ENCODE peak calls at places on chromosomes 16 and 17, in five cellular contexts. One of them, this sample, is unnamed.

GRCh38 chr17:67528751-67529436 is 151.8 kb downstream of the PITPNC1 start:
- DNase-seq in H9: peak
- DNase-seq in mesenchymal stem cell: peak
- DNase-seq in H1: no peak
- DNase-seq in IMR-90: peak
- DNase-seq in this sample: peak

GRCh38 chr17:61464121-61464905 is 12.1 kb downstream of the TBX4 start:
- DNase-seq in H9: peak
- DNase-seq in mesenchymal stem cell: no peak
- DNase-seq in H1: no peak
- DNase-seq in IMR-90: no peak
- DNase-seq in this sample: no peak

GRCh38 chr16:15509051-15509592 is 74.7 kb downstream of the BMERB1 start:
- DNase-seq in H9: no peak
- DNase-seq in mesenchymal stem cell: peak
- DNase-seq in H1: no peak
- DNase-seq in IMR-90: no peak
- DNase-seq in this sample: no peak

GRCh38 chr17:67474081-67474661 is 97.1 kb downstream of the PITPNC1 start:
- DNase-seq in H9: peak
- DNase-seq in mesenchymal stem cell: no peak
- DNase-seq in H1: no peak
- DNase-seq in IMR-90: peak
- DNase-seq in this sample: no peak

GRCh38 chr16:58128721-58129096 is 472 bp downstream of the CFAP20 start:
- DNase-seq in H9: peak
- DNase-seq in mesenchymal stem cell: peak
- DNase-seq in H1: no peak
- DNase-seq in IMR-90: no peak
- DNase-seq in this sample: no peak

GRCh38 chr17:82536220-82537201 is 17.0 kb downstream of the FOXK2 start:
- DNase-seq in H9: no peak
- DNase-seq in mesenchymal stem cell: peak
- DNase-seq in H1: no peak
- DNase-seq in IMR-90: peak
- DNase-seq in this sample: no peak

GRCh38 chr16:12516621-12517309 is 286.9 kb downstream of the CPPED1 start:
- DNase-seq in H9: no peak
- DNase-seq in mesenchymal stem cell: no peak
- DNase-seq in H1: no peak
- DNase-seq in IMR-90: no peak
- DNase-seq in this sample: no peak

GRCh38 chr17:9334536-9335446 is 240.8 kb downstream of the STX8 start:
- DNase-seq in H9: no peak
- DNase-seq in mesenchymal stem cell: no peak
- DNase-seq in H1: no peak
- DNase-seq in IMR-90: no peak
- DNase-seq in this sample: no peak

GRCh38 chr17:31096106-31096436 is 1.3 kb downstream of the NF1 start:
- DNase-seq in H9: no peak
- DNase-seq in mesenchymal stem cell: no peak
- DNase-seq in H1: no peak
- DNase-seq in IMR-90: no peak
- DNase-seq in this sample: peak

GRCh38 chr17:229130-229944 is 47.9 kb upstream of the DOC2B start:
- DNase-seq in H9: no peak
- DNase-seq in mesenchymal stem cell: no peak
- DNase-seq in H1: no peak
- DNase-seq in IMR-90: peak
- DNase-seq in this sample: no peak

GRCh38 chr17:68731465-68731864 is 130.3 kb upstream of the FAM20A start:
- DNase-seq in H9: no peak
- DNase-seq in mesenchymal stem cell: no peak
- DNase-seq in H1: no peak
- DNase-seq in IMR-90: no peak
- DNase-seq in this sample: no peak

GRCh38 chr17:68734202-68734825 is 133.1 kb upstream of the FAM20A start:
- DNase-seq in H9: no peak
- DNase-seq in mesenchymal stem cell: no peak
- DNase-seq in H1: no peak
- DNase-seq in IMR-90: no peak
- DNase-seq in this sample: no peak

GRCh38 chr17:68732301-68732749 is 131.2 kb upstream of the FAM20A start:
- DNase-seq in H9: peak
- DNase-seq in mesenchymal stem cell: no peak
- DNase-seq in H1: peak
- DNase-seq in IMR-90: no peak
- DNase-seq in this sample: no peak

GRCh38 chr17:68734911-68735310 is 133.7 kb upstream of the FAM20A start:
- DNase-seq in H9: no peak
- DNase-seq in mesenchymal stem cell: no peak
- DNase-seq in H1: no peak
- DNase-seq in IMR-90: no peak
- DNase-seq in this sample: no peak

DNA sequence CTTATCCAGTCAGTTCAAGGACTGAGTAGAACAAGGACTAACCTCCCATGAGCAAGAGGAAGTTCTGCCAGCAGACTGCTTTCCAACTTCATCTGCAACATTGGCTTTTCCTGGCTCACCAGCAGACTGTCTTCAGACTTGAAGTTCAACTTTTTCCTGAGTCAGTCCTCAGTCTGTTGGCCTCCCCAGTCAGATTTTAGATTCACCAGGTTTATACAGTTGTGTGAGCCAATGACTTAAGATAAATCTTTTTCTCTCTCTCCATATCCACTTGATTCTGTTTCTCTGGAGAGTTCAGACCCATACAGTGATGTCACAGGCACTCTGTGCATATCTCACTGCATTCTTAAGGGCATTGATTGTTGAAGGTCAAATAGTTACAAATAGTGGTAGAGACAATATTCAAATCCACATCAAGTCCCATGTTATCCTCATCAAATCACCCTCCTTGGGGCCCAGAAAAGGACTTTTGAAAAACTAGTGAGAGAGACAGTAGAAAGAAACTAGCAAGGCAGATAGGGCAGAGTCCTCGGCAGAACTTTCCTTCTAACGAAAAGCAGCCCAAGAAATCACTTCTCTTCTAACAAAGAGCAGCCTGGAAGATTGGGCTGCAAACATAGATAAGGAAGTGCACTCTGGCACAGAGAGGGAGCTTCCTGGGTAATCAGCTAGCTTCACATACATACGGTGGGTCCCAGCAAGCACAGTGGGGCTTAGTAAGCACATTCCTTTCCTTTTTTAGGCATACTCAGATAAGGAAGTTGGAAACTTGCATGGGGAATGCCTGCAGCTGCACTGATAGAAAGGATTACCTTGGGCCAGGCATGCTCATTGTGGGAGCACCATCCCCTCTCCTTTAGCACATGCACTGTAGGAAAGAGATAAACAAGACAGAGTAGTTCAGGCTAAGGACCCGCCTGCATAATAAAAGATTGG is 132.3 kb upstream of the FAM20A start:
- DNase-seq in H9: peak
- DNase-seq in mesenchymal stem cell: peak
- DNase-seq in H1: peak
- DNase-seq in IMR-90: peak
- DNase-seq in this sample: peak
- H3K14ac ChIP-seq in H9: peak
- H3K14ac ChIP-seq in mesenchymal stem cell: no peak
- H3K14ac ChIP-seq in H1: no peak
- H3K14ac ChIP-seq in IMR-90: peak
- H3K14ac ChIP-seq in this sample: no peak

DNA sequence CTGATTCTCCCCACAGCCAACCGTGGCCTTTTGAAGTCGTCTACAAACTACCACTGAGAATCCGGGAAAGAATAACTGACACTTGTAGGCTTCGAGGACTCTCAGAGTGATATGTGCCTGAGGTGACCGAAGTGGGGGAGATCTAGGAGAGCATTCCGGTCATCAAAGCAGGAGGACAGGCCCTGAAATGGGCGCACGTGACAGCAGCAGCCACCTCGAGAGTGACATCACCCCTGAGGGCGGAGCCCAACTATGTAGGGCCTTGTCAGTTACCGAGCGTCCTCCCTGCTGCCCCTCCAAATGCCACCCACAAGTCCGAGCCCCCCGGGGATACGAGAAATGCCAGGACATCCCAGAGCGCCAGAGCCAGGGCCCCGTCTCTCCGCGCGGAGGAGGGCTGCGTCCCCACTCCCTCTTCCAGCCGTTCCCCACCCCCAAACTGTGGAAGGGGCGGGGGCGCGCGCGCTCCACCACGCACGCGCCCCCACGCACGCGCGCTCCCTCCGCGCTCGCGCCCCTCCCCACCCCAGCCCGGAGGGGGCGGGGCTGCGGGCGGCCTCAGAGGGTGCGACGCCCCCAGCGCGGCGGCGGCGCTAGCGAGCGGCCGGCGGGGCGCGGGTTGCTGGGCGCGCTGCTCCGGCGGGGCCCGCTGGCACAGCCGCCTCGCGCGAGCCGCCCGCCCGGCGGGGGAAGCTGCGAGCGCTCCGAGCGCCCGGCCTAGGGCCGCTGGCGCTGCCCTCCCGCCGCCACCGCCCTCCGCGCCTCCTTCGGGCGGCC is at the start of gene TANC2:
- DNase-seq in H9: peak
- DNase-seq in mesenchymal stem cell: peak
- DNase-seq in H1: peak
- DNase-seq in IMR-90: peak
- DNase-seq in this sample: peak
- H2BK15ac ChIP-seq in H9: no peak
- H2BK15ac ChIP-seq in mesenchymal stem cell: peak
- H2BK15ac ChIP-seq in H1: no peak
- H2BK15ac ChIP-seq in IMR-90: peak
- H2BK15ac ChIP-seq in this sample: peak

DNA sequence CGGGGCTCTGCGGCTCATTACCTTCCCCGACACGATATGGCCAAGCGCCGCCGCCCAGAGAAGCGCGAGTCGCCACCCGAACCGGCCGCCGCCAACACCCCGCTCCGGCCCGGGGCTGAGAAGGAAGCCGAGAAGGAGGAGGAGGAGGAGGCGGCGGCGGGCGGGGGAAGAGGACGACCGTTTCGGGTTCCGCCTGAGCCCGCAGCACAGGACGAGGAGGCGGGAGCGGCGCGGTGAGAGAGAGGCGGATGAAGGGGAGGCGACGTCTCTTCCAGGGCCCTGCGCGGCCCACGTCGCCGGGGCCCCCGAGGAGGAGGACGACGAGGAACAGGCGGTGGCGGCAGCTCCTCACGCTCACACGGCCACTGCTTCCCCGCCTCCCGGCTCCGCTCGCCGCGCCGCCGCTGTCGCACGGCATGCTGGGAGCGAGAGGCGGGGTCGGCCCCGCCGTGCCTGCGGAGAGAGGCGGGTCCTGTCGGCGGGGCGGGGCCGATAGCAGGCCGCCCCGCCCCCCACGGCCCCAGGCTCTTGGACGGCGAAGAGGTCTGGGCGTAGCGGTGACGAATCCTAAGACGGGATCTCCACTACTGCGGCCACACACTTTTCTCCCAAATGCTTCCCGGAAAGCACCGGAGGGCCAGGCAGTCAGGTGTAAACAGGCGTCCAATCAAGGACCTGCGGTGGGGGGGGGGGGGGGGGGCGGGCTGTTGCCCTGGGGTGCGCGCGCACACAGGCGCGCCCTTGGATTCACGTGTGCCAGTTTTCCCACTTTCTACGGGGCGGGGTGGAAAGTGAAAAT is 97.3 kb upstream of the METTL9 start:
- DNase-seq in H9: peak
- DNase-seq in mesenchymal stem cell: peak
- DNase-seq in H1: peak
- DNase-seq in IMR-90: peak
- DNase-seq in this sample: peak
- H3K4ac ChIP-seq in H9: no peak
- H3K4ac ChIP-seq in mesenchymal stem cell: peak
- H3K4ac ChIP-seq in H1: no peak
- H3K4ac ChIP-seq in IMR-90: peak
- H3K4ac ChIP-seq in this sample: no peak

GRCh38 chr16:88762941-88763340 is 22.1 kb downstream of the PIEZO1 start:
- DNase-seq in H9: no peak
- DNase-seq in mesenchymal stem cell: no peak
- DNase-seq in H1: no peak
- DNase-seq in IMR-90: no peak
- DNase-seq in this sample: no peak
- H3K14ac ChIP-seq in H9: no peak
- H3K14ac ChIP-seq in mesenchymal stem cell: no peak
- H3K14ac ChIP-seq in H1: no peak
- H3K14ac ChIP-seq in IMR-90: no peak
- H3K14ac ChIP-seq in this sample: no peak

This sample was measured in neuronal stem cell.